ENCODE peak calls at places on chromosomes 11 and 22, in five cellular contexts. P is HT1080; M is activated naive CD4-positive, alpha-beta T cell treated with anti-CD3 and anti-CD28 coated beads, Interleukin-2, amount 50 U/mL, for 72 hours; W is stimulated activated CD4-positive, alpha-beta T cell treated with anti-CD3 and anti-CD28 coated beads, Interleukin-4, amount 100 ng/mL, for 4 hours; X is transverse colon. I is an unnamed sample.

GRCh38 chr11:5246772-5247478 is 2.7 kb downstream of the HBG1 start:
- DNase-seq in P (no peak), X (no peak), W (no peak), M (no peak), I (no peak)

GRCh38 chr11:6253196-6253595 is 6.4 kb upstream of the CCKBR start:
- DNase-seq in W (no peak), M (no peak), P (no peak), X (no peak), I (no peak)

GRCh38 chr11:122784325-122785155 is 53.8 kb upstream of the CRTAM start:
- DNase-seq in W (no peak), M (no peak), P (peak; percentile 87), X (no peak), I (no peak)

GRCh38 chr11:17386331-17387084 is 2.0 kb downstream of the KCNJ11 start:
- DNase-seq in X (peak; percentile 63), P (peak; percentile 28), W (peak; percentile 35), M (peak; percentile 58), I (peak; percentile 66)

GRCh38 chr11:69943506-69943905 is 124.3 kb upstream of the FGF3 start:
- DNase-seq in W (no peak), X (no peak), P (no peak), M (no peak), I (no peak)

GRCh38 chr11:43517518-43517917 is 158.8 kb downstream of the TTC17 start:
- DNase-seq in W (no peak), X (no peak), P (peak; percentile 61), M (no peak), I (no peak)

GRCh38 chr22:45358127-45358526 is 48.4 kb downstream of the FAM118A start:
- DNase-seq in P (no peak), X (no peak), W (no peak), M (no peak), I (no peak)

GRCh38 chr22:19844423-19845368 is 10.0 kb downstream of the GNB1L start:
- DNase-seq in X (no peak), W (no peak), M (no peak), P (peak; percentile 72), I (no peak)

GRCh38 chr11:76836613-76837291 is 24.0 kb upstream of the ACER3 start:
- DNase-seq in X (peak; percentile 51), M (no peak), W (no peak), P (no peak), I (no peak)

GRCh38 chr11:9568854-9569587 is 4.4 kb upstream of the WEE1 start:
- DNase-seq in P (peak; percentile 67), M (no peak), X (peak; percentile 86), W (no peak), I (no peak)

GRCh38 chr11:1784761-1785650 is 21.3 kb upstream of the CTSD start:
- DNase-seq in M (no peak), X (no peak), W (no peak), P (no peak), I (no peak)

GRCh38 chr22:27435839-27436581 is 365.5 kb downstream of the MN1 start:
- DNase-seq in M (no peak), P (no peak), X (peak; percentile 25), W (no peak), I (peak; percentile 71)

GRCh38 chr22:43446881-43447280 is 35.1 kb downstream of the MPPED1 start:
- DNase-seq in P (no peak), M (no peak), W (no peak), X (no peak), I (no peak)

GRCh38 chr11:9947231-9947864 is 283.5 kb downstream of the SWAP70 start:
- DNase-seq in W (no peak), M (no peak), P (no peak), X (no peak), I (no peak)

GRCh38 chr11:32210601-32211000 is 119.7 kb downstream of the RCN1 start:
- DNase-seq in P (peak; percentile 99), X (no peak), W (no peak), M (no peak), I (no peak)

GRCh38 chr11:898540-899190 is 11.9 kb downstream of the CHID1 start:
- DNase-seq in X (no peak), M (no peak), P (peak; percentile 29), W (no peak), I (peak; percentile 75)

GRCh38 chr11:17388609-17389204 is at the start of gene KCNJ11:
- DNase-seq in W (no peak), M (peak; percentile 9), X (no peak), P (no peak), I (peak; percentile 52)

GRCh38 chr22:17592201-17592600 is 28.9 kb downstream of the SLC25A18 start:
- DNase-seq in X (no peak), P (no peak), W (no peak), M (no peak), I (no peak)

GRCh38 chr22:22835242-22835641 is 52.4 kb upstream of the IGLL5 start:
- DNase-seq in W (no peak), M (no peak), X (no peak), P (no peak), I (no peak)

GRCh38 chr11:29937526-29937925 is 79.3 kb downstream of the KCNA4 start:
- DNase-seq in M (no peak), X (no peak), P (no peak), W (no peak), I (no peak)

GRCh38 chr11:128517457-128518230 is 69.7 kb downstream of the ETS1 start:
- DNase-seq in M (no peak), W (no peak), P (no peak), X (no peak), I (no peak)

GRCh38 chr11:88478136-88478785 is 140.7 kb upstream of the CTSC start:
- DNase-seq in X (no peak), W (no peak), P (no peak), M (no peak), I (no peak)

GRCh38 chr22:49176956-49177355 is 650.7 kb downstream of the BRD1 start:
- DNase-seq in P (no peak), X (no peak), M (no peak), W (no peak), I (no peak)

GRCh38 chr11:114079406-114080072 is 20.0 kb downstream of the ZBTB16 start:
- DNase-seq in P (no peak), X (no peak), M (no peak), W (no peak), I (no peak)

GRCh38 chr11:103633037-103633788 is 403.2 kb upstream of the DDI1 start:
- DNase-seq in X (no peak), M (no peak), W (no peak), P (peak; percentile 25), I (no peak)

GRCh38 chr22:17412232-17412631 is 43.0 kb downstream of the CECR2 start:
- DNase-seq in P (no peak), M (no peak), W (no peak), X (no peak), I (no peak)

GRCh38 chr22:32517921-32518320 is 43.3 kb downstream of the FBXO7 start:
- DNase-seq in X (no peak), P (no peak), W (no peak), M (no peak), I (no peak)

GRCh38 chr22:49116021-49116420 is 711.7 kb downstream of the BRD1 start:
- DNase-seq in M (no peak), X (no peak), P (no peak), W (no peak), I (no peak)

GRCh38 chr11:57471496-57471895 is 11.2 kb downstream of the RTN4RL2 start:
- DNase-seq in P (no peak), W (no peak), M (no peak), X (no peak), I (no peak)

GRCh38 chr22:35540600-35541253 is at the start of gene RASD2:
- DNase-seq in M (peak; percentile 42), W (peak; percentile 53), P (no peak), X (peak; percentile 58), I (peak; percentile 45)

GRCh38 chr11:113114452-113115027 is 153.3 kb downstream of the NCAM1 start:
- DNase-seq in X (peak; percentile 27), M (no peak), P (peak; percentile 63), W (no peak), I (peak; percentile 60)

GRCh38 chr11:2527621-2528291 is 82.9 kb downstream of the KCNQ1 start:
- DNase-seq in X (peak; percentile 35), W (no peak), M (no peak), P (no peak), I (peak; percentile 4)

GRCh38 chr22:48098243-48098935 is 1335.9 kb downstream of the TBC1D22A start:
- DNase-seq in W (no peak), M (no peak), X (no peak), P (no peak), I (no peak)

GRCh38 chr11:121723261-121723741 is 270.5 kb upstream of the SORL1-AS1 start:
- DNase-seq in X (no peak), W (no peak), P (no peak), M (no peak), I (no peak)

GRCh38 chr22:39665229-39665628 is 94.7 kb downstream of the CACNA1I start:
- DNase-seq in P (no peak), M (no peak), W (no peak), X (no peak), I (no peak)

GRCh38 chr22:49825944-49826602 is 1.6 kb downstream of the BRD1 start:
- DNase-seq in M (peak; percentile 64), P (peak; percentile 31), X (peak; percentile 61), W (peak; percentile 52), I (no peak)

GRCh38 chr22:29581799-29582198 is 886 bp upstream of the NIPSNAP1 start:
- DNase-seq in X (peak; percentile 71), P (no peak), W (no peak), M (no peak), I (no peak)

GRCh38 chr11:4539603-4540219 is 5.3 kb upstream of the OR52M1 start:
- DNase-seq in P (no peak), W (peak; percentile 39), M (peak; percentile 75), X (peak; percentile 59), I (peak; percentile 27)

GRCh38 chr11:11230802-11231562 is 122.1 kb downstream of the CSNK2A3 start:
- DNase-seq in W (no peak), X (no peak), M (peak; percentile 42), P (no peak), I (peak; percentile 44)

GRCh38 chr22:20013382-20013871 is 3.2 kb downstream of the ARVCF start:
- DNase-seq in X (peak; percentile 38), W (peak; percentile 36), M (no peak), P (peak; percentile 57), I (peak; percentile 89)